ENCODE peak calls at places on chromosomes 13 and 19, in four cellular contexts. G is GM12865, L is anterior cingulate cortex, S is AG04450. V is an unnamed sample.

GRCh38 chr19:19488041-19488874 is 27.1 kb downstream of the TSSK6 start:
- DNase-seq in G (no peak), L (no peak), S (no peak), V (no peak)

GRCh38 chr13:98542568-98543379 is 34.1 kb downstream of the STK24 start:
- DNase-seq in G (peak), L (no peak), S (no peak), V (no peak)

GRCh38 chr19:38736036-38736412 is 8.2 kb downstream of the CAPN12 start:
- DNase-seq in G (peak), L (no peak), S (no peak), V (peak)

GRCh38 chr13:80428344-80429096 is 87.6 kb upstream of the SPRY2 start:
- DNase-seq in G (no peak), L (no peak), S (no peak), V (no peak)

GRCh38 chr13:23828866-23829265 is 60.3 kb downstream of the MIPEP start:
- DNase-seq in G (no peak), L (no peak), S (no peak), V (no peak)

GRCh38 chr19:38452430-38453366 is 19.2 kb downstream of the RYR1 start:
- DNase-seq in G (peak), L (no peak), S (no peak), V (no peak)

GRCh38 chr19:10290876-10291553 is 1.3 kb downstream of the ICAM5 start:
- DNase-seq in G (peak), L (peak), S (no peak), V (peak)

GRCh38 chr13:60765700-60766411 is 368.8 kb downstream of the TDRD3 start:
- DNase-seq in G (no peak), L (no peak), S (no peak), V (peak)

GRCh38 chr13:98768522-98768921 is 16.1 kb upstream of the SLC15A1 start:
- DNase-seq in G (no peak), L (no peak), S (no peak), V (no peak)

GRCh38 chr13:20258208-20258962 is 26.3 kb upstream of the GJB6 start:
- DNase-seq in G (no peak), L (no peak), S (no peak), V (no peak)

GRCh38 chr19:15923702-15924101 is 10.6 kb downstream of the CYP4F11 start:
- DNase-seq in G (no peak), L (no peak), S (no peak), V (no peak)

GRCh38 chr13:51451134-51451466 is 1.7 kb downstream of the INTS6 start:
- DNase-seq in G (no peak), L (no peak), S (no peak), V (no peak)

GRCh38 chr19:39411832-39412099 is 703 bp upstream of the PLEKHG2 start:
- DNase-seq in G (peak), L (peak), S (peak), V (peak)

GRCh38 chr19:40419780-40420179 is 6.0 kb downstream of the SERTAD1 start:
- DNase-seq in G (no peak), L (no peak), S (no peak), V (no peak)

GRCh38 chr19:4097501-4097900 is 26.4 kb downstream of the MAP2K2 start:
- DNase-seq in G (no peak), L (no peak), S (no peak), V (peak)

GRCh38 chr19:17841810-17842662 is 5.7 kb downstream of the JAK3 start:
- DNase-seq in G (peak), L (peak), S (no peak), V (peak)

GRCh38 chr13:41457589-41458186 is 338 bp downstream of the RGCC start:
- DNase-seq in G (peak), L (no peak), S (no peak), V (no peak)

GRCh38 chr19:44883962-44884361 is 7.1 kb upstream of the TOMM40 start:
- DNase-seq in G (no peak), L (no peak), S (no peak), V (no peak)

GRCh38 chr19:897442-898039 is 4.3 kb downstream of the RNU6-9 start:
- DNase-seq in G (no peak), L (no peak), S (no peak), V (no peak)

GRCh38 chr13:110640591-110641029 is 25.3 kb downstream of the NAXD start:
- DNase-seq in G (no peak), L (no peak), S (no peak), V (no peak)

GRCh38 chr19:35524181-35524838 is 3.8 kb downstream of the SBSN start:
- DNase-seq in G (no peak), L (no peak), S (no peak), V (no peak)

GRCh38 chr13:76307157-76307556 is 579.0 kb downstream of the KCTD12 start:
- DNase-seq in G (no peak), L (no peak), S (peak), V (no peak)

GRCh38 chr19:18594096-18594823 is 5.7 kb downstream of the REX1BD start:
- DNase-seq in G (peak), L (no peak), S (no peak), V (peak)

GRCh38 chr13:95073826-95074345 is 227.4 kb downstream of the ABCC4 start:
- DNase-seq in G (no peak), L (no peak), S (no peak), V (no peak)

GRCh38 chr19:307111-307531 is 15.9 kb upstream of the PLPP2 start:
- DNase-seq in G (no peak), L (no peak), S (no peak), V (no peak)

GRCh38 chr19:13022859-13023636 is 27.8 kb downstream of the NFIX start:
- DNase-seq in G (peak), L (peak), S (peak), V (peak)

GRCh38 chr13:101499406-101499805 is 46.9 kb downstream of the ITGBL1 start:
- DNase-seq in G (no peak), L (no peak), S (no peak), V (no peak)

GRCh38 chr19:39419003-39419402 is 6.5 kb downstream of the PLEKHG2 start:
- DNase-seq in G (no peak), L (no peak), S (no peak), V (no peak)

GRCh38 chr19:23949611-23950010 is 34.9 kb downstream of the ZNF726 start:
- DNase-seq in G (no peak), L (no peak), S (no peak), V (no peak)

GRCh38 chr19:54216869-54217268 is 5.9 kb downstream of the LILRB3 start:
- DNase-seq in G (no peak), L (no peak), S (no peak), V (no peak)

GRCh38 chr19:7670790-7671189 is 1.9 kb downstream of the RETN start:
- DNase-seq in G (no peak), L (no peak), S (no peak), V (no peak)

GRCh38 chr13:103694033-103694432 is 627.8 kb upstream of the SLC10A2 start:
- DNase-seq in G (no peak), L (no peak), S (no peak), V (no peak)

GRCh38 chr19:40638327-40638726 is 37.2 kb downstream of the LTBP4 start:
- DNase-seq in G (no peak), L (no peak), S (no peak), V (no peak)

GRCh38 chr13:76715621-76716020 is 170.6 kb downstream of the KCTD12 start:
- DNase-seq in G (no peak), L (no peak), S (no peak), V (no peak)

GRCh38 chr19:51749979-51750378 is 1.7 kb downstream of the FPR1 start:
- DNase-seq in G (no peak), L (no peak), S (no peak), V (no peak)

GRCh38 chr19:18366027-18366435 is 19.9 kb upstream of the GDF15 start:
- DNase-seq in G (no peak), L (no peak), S (no peak), V (no peak)

GRCh38 chr13:43180837-43181236 is 157.5 kb downstream of the DNAJC15 start:
- DNase-seq in G (peak), L (no peak), S (no peak), V (no peak)

GRCh38 chr19:8363803-8364771 is at the start of gene ANGPTL4:
- DNase-seq in G (no peak), L (peak), S (no peak), V (peak)

V was measured in left cardiac atrium.